ENCODE peak calls at places on chromosomes 13 and 19, in eight cellular contexts. One of them, this sample, is unnamed. For H3K4me1 and H3K36me3, the result is how much of the 10 kb centered on the place peaks cover.

GRCh38 chr13:93227280-93227905 is 786 bp downstream of the GPC6 start:
- DNase-seq in uterus: no peak
- DNase-seq in tibial nerve: no peak
- DNase-seq in aorta: peak
- DNase-seq in endothelial cell of umbilical vein: no peak
- DNase-seq in naive thymus-derived CD4-positive, alpha-beta T cell: no peak
- DNase-seq in Peyer's patch: no peak
- DNase-seq in heart left ventricle: no peak
- DNase-seq in this sample: no peak

GRCh38 chr19:34254552-34255432 is at the start of gene GARRE1:
- DNase-seq in uterus: peak
- DNase-seq in tibial nerve: no peak
- DNase-seq in aorta: peak
- DNase-seq in endothelial cell of umbilical vein: peak
- DNase-seq in naive thymus-derived CD4-positive, alpha-beta T cell: peak
- DNase-seq in Peyer's patch: peak
- DNase-seq in heart left ventricle: peak
- DNase-seq in this sample: peak

GRCh38 chr13:106036870-106037269 is 498.6 kb downstream of the EFNB2 start:
- DNase-seq in uterus: no peak
- DNase-seq in tibial nerve: no peak
- DNase-seq in aorta: no peak
- DNase-seq in endothelial cell of umbilical vein: no peak
- DNase-seq in naive thymus-derived CD4-positive, alpha-beta T cell: no peak
- DNase-seq in Peyer's patch: no peak
- DNase-seq in heart left ventricle: no peak
- DNase-seq in this sample: no peak

GRCh38 chr19:38711726-38712153 is 32.5 kb downstream of the CAPN12 start:
- DNase-seq in uterus: peak
- DNase-seq in tibial nerve: no peak
- DNase-seq in aorta: peak
- DNase-seq in endothelial cell of umbilical vein: no peak
- DNase-seq in naive thymus-derived CD4-positive, alpha-beta T cell: no peak
- DNase-seq in Peyer's patch: no peak
- DNase-seq in heart left ventricle: peak
- DNase-seq in this sample: no peak

GRCh38 chr13:95624020-95624419 is 20.5 kb downstream of the DZIP1 start:
- DNase-seq in uterus: no peak
- DNase-seq in tibial nerve: no peak
- DNase-seq in aorta: no peak
- DNase-seq in endothelial cell of umbilical vein: peak
- DNase-seq in naive thymus-derived CD4-positive, alpha-beta T cell: no peak
- DNase-seq in Peyer's patch: no peak
- DNase-seq in heart left ventricle: no peak
- DNase-seq in this sample: no peak

GRCh38 chr19:6803036-6803404 is 30.5 kb downstream of the VAV1 start:
- DNase-seq in uterus: no peak
- DNase-seq in tibial nerve: no peak
- DNase-seq in aorta: no peak
- DNase-seq in endothelial cell of umbilical vein: no peak
- DNase-seq in naive thymus-derived CD4-positive, alpha-beta T cell: no peak
- DNase-seq in Peyer's patch: no peak
- DNase-seq in heart left ventricle: no peak
- DNase-seq in this sample: no peak

GRCh38 chr19:21482863-21483276 is 22.5 kb upstream of the ZNF429 start:
- DNase-seq in uterus: peak
- DNase-seq in tibial nerve: no peak
- DNase-seq in aorta: peak
- DNase-seq in endothelial cell of umbilical vein: peak
- DNase-seq in naive thymus-derived CD4-positive, alpha-beta T cell: peak
- DNase-seq in Peyer's patch: peak
- DNase-seq in heart left ventricle: peak
- DNase-seq in this sample: peak

GRCh38 chr13:43835701-43836100 is 43.8 kb downstream of the CCDC122 start:
- DNase-seq in uterus: no peak
- DNase-seq in tibial nerve: no peak
- DNase-seq in aorta: no peak
- DNase-seq in endothelial cell of umbilical vein: no peak
- DNase-seq in naive thymus-derived CD4-positive, alpha-beta T cell: no peak
- DNase-seq in Peyer's patch: no peak
- DNase-seq in heart left ventricle: no peak
- DNase-seq in this sample: no peak

GRCh38 chr19:9847087-9847671 is 12.1 kb downstream of the PIN1 start:
- DNase-seq in uterus: peak
- DNase-seq in tibial nerve: no peak
- DNase-seq in aorta: peak
- DNase-seq in endothelial cell of umbilical vein: peak
- DNase-seq in naive thymus-derived CD4-positive, alpha-beta T cell: no peak
- DNase-seq in Peyer's patch: peak
- DNase-seq in heart left ventricle: peak
- DNase-seq in this sample: no peak

GRCh38 chr13:39417131-39417530 is 185.9 kb downstream of the LHFPL6 start:
- DNase-seq in uterus: no peak
- DNase-seq in tibial nerve: no peak
- DNase-seq in aorta: no peak
- DNase-seq in endothelial cell of umbilical vein: no peak
- DNase-seq in naive thymus-derived CD4-positive, alpha-beta T cell: no peak
- DNase-seq in Peyer's patch: no peak
- DNase-seq in heart left ventricle: peak
- DNase-seq in this sample: no peak

GRCh38 chr19:43605875-43606568 is 5.9 kb upstream of the SRRM5 start:
- DNase-seq in uterus: no peak
- DNase-seq in tibial nerve: no peak
- DNase-seq in aorta: no peak
- DNase-seq in endothelial cell of umbilical vein: no peak
- DNase-seq in naive thymus-derived CD4-positive, alpha-beta T cell: no peak
- DNase-seq in Peyer's patch: no peak
- DNase-seq in heart left ventricle: no peak
- DNase-seq in this sample: no peak

GRCh38 chr19:55526216-55527196 is 10.4 kb downstream of the SBK2 start:
- DNase-seq in uterus: peak
- DNase-seq in tibial nerve: no peak
- DNase-seq in aorta: no peak
- DNase-seq in endothelial cell of umbilical vein: peak
- DNase-seq in naive thymus-derived CD4-positive, alpha-beta T cell: no peak
- DNase-seq in Peyer's patch: peak
- DNase-seq in heart left ventricle: peak
- DNase-seq in this sample: no peak

GRCh38 chr13:110826861-110827672 is 87.8 kb downstream of the ANKRD10 start:
- DNase-seq in uterus: no peak
- DNase-seq in tibial nerve: no peak
- DNase-seq in aorta: no peak
- DNase-seq in endothelial cell of umbilical vein: no peak
- DNase-seq in naive thymus-derived CD4-positive, alpha-beta T cell: no peak
- DNase-seq in Peyer's patch: no peak
- DNase-seq in heart left ventricle: no peak
- DNase-seq in this sample: no peak

GRCh38 chr19:54653181-54653809 is 9.5 kb upstream of the LILRB4 start:
- DNase-seq in uterus: no peak
- DNase-seq in tibial nerve: no peak
- DNase-seq in aorta: no peak
- DNase-seq in endothelial cell of umbilical vein: peak
- DNase-seq in naive thymus-derived CD4-positive, alpha-beta T cell: no peak
- DNase-seq in Peyer's patch: no peak
- DNase-seq in heart left ventricle: no peak
- DNase-seq in this sample: no peak

GRCh38 chr13:33197551-33197971 is 88.0 kb downstream of the STARD13 start:
- DNase-seq in uterus: no peak
- DNase-seq in tibial nerve: no peak
- DNase-seq in aorta: no peak
- DNase-seq in endothelial cell of umbilical vein: peak
- DNase-seq in naive thymus-derived CD4-positive, alpha-beta T cell: no peak
- DNase-seq in Peyer's patch: no peak
- DNase-seq in heart left ventricle: no peak
- DNase-seq in this sample: no peak
- H3K4me1 ChIP-seq in uterus: under half
- H3K4me1 ChIP-seq in tibial nerve: under half
- H3K4me1 ChIP-seq in aorta: under half
- H3K4me1 ChIP-seq in endothelial cell of umbilical vein: under half
- H3K4me1 ChIP-seq in naive thymus-derived CD4-positive, alpha-beta T cell: under half
- H3K4me1 ChIP-seq in Peyer's patch: under half
- H3K4me1 ChIP-seq in heart left ventricle: half or more
- H3K4me1 ChIP-seq in this sample: under half

DNA sequence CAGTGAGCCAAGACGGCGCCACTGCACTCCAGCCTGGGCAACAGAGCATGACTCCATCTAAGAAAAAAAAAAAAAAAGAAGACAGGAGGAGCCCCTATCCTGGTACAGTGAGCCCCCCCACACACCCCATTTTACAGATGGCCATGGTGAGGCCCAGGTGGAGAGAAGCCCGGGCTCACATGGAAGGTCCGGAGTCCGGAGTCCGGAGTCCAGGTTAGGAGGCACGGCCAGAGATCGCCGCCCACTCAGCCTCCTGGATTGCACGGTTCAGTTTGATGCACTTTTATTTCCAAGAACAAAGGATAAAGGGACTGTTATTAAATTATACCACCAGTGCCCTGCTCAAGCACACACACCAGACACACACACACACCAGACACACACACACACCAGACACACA is 11.3 kb upstream of the BTBD2 start:
- DNase-seq in uterus: no peak
- DNase-seq in tibial nerve: no peak
- DNase-seq in aorta: no peak
- DNase-seq in endothelial cell of umbilical vein: no peak
- DNase-seq in naive thymus-derived CD4-positive, alpha-beta T cell: no peak
- DNase-seq in Peyer's patch: peak
- DNase-seq in heart left ventricle: no peak
- DNase-seq in this sample: no peak
- H3K36me3 ChIP-seq in uterus: under half
- H3K36me3 ChIP-seq in tibial nerve: under half
- H3K36me3 ChIP-seq in aorta: under half
- H3K36me3 ChIP-seq in endothelial cell of umbilical vein: under half
- H3K36me3 ChIP-seq in naive thymus-derived CD4-positive, alpha-beta T cell: under half
- H3K36me3 ChIP-seq in Peyer's patch: under half
- H3K36me3 ChIP-seq in heart left ventricle: under half
- H3K36me3 ChIP-seq in this sample: under half

GRCh38 chr19:18348171-18348570 is 7.8 kb downstream of the PGPEP1 start:
- DNase-seq in uterus: no peak
- DNase-seq in tibial nerve: no peak
- DNase-seq in aorta: no peak
- DNase-seq in endothelial cell of umbilical vein: no peak
- DNase-seq in naive thymus-derived CD4-positive, alpha-beta T cell: no peak
- DNase-seq in Peyer's patch: no peak
- DNase-seq in heart left ventricle: no peak
- DNase-seq in this sample: no peak
- H3K4me1 ChIP-seq in uterus: under half
- H3K4me1 ChIP-seq in tibial nerve: under half
- H3K4me1 ChIP-seq in aorta: under half
- H3K4me1 ChIP-seq in endothelial cell of umbilical vein: under half
- H3K4me1 ChIP-seq in naive thymus-derived CD4-positive, alpha-beta T cell: under half
- H3K4me1 ChIP-seq in Peyer's patch: under half
- H3K4me1 ChIP-seq in heart left ventricle: under half
- H3K4me1 ChIP-seq in this sample: under half

GRCh38 chr19:57566396-57567256 is 7.0 kb upstream of the ZNF550 start:
- DNase-seq in uterus: no peak
- DNase-seq in tibial nerve: no peak
- DNase-seq in aorta: no peak
- DNase-seq in endothelial cell of umbilical vein: no peak
- DNase-seq in naive thymus-derived CD4-positive, alpha-beta T cell: no peak
- DNase-seq in Peyer's patch: no peak
- DNase-seq in heart left ventricle: no peak
- DNase-seq in this sample: no peak

GRCh38 chr19:57559008-57559403 is 657 bp downstream of the ZNF550 start:
- DNase-seq in uterus: no peak
- DNase-seq in tibial nerve: no peak
- DNase-seq in aorta: no peak
- DNase-seq in endothelial cell of umbilical vein: peak
- DNase-seq in naive thymus-derived CD4-positive, alpha-beta T cell: no peak
- DNase-seq in Peyer's patch: no peak
- DNase-seq in heart left ventricle: peak
- DNase-seq in this sample: no peak

GRCh38 chr19:57560049-57560491 is 407 bp upstream of the ZNF550 start:
- DNase-seq in uterus: no peak
- DNase-seq in tibial nerve: no peak
- DNase-seq in aorta: peak
- DNase-seq in endothelial cell of umbilical vein: no peak
- DNase-seq in naive thymus-derived CD4-positive, alpha-beta T cell: no peak
- DNase-seq in Peyer's patch: no peak
- DNase-seq in heart left ventricle: peak
- DNase-seq in this sample: no peak

GRCh38 chr19:57559404-57560025 is at the start of gene ZNF550:
- DNase-seq in uterus: peak
- DNase-seq in tibial nerve: peak
- DNase-seq in aorta: peak
- DNase-seq in endothelial cell of umbilical vein: peak
- DNase-seq in naive thymus-derived CD4-positive, alpha-beta T cell: peak
- DNase-seq in Peyer's patch: peak
- DNase-seq in heart left ventricle: peak
- DNase-seq in this sample: peak

DNA sequence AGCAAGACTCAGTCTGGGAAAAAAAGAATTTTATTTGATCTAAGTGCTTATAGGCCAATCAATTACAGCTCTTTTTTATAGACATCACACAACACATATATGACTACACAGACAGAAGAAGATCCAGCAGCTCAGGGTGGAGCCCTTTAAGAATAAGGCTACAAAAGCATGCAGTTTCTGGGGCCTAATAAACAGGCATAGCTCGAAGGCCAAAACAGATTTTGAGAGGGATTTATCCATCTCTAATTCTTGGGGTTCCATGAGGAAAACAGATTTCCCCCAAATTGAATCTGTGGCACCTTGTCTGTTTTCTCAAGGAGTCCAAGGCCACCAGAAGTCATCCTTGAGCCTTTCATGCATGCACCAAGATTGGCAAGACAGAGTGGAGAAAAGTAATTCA is 3.9 kb upstream of the ZNF550 start:
- DNase-seq in uterus: no peak
- DNase-seq in tibial nerve: no peak
- DNase-seq in aorta: no peak
- DNase-seq in endothelial cell of umbilical vein: no peak
- DNase-seq in naive thymus-derived CD4-positive, alpha-beta T cell: no peak
- DNase-seq in Peyer's patch: no peak
- DNase-seq in heart left ventricle: no peak
- DNase-seq in this sample: no peak
- H3K36me3 ChIP-seq in uterus: under half
- H3K36me3 ChIP-seq in tibial nerve: under half
- H3K36me3 ChIP-seq in aorta: under half
- H3K36me3 ChIP-seq in endothelial cell of umbilical vein: under half
- H3K36me3 ChIP-seq in naive thymus-derived CD4-positive, alpha-beta T cell: under half
- H3K36me3 ChIP-seq in Peyer's patch: under half
- H3K36me3 ChIP-seq in heart left ventricle: under half
- H3K36me3 ChIP-seq in this sample: under half